ENCODE peak calls at places on chromosome 17, in five cellular contexts. V, R, Z, P and Q are unnamed samples.

GRCh38 chr17:77869041-77869595 is 89.4 kb upstream of the TNRC6C start:
- DNase-seq in P (no peak), Z (no peak), V (no peak), R (no peak), Q (no peak)

GRCh38 chr17:80468781-80469533 is 7.5 kb downstream of the NPTX1 start:
- DNase-seq in R (no peak), V (no peak), P (no peak), Z (no peak), Q (no peak)

GRCh38 chr17:14299261-14300093 is 1.4 kb upstream of the HS3ST3B1 start:
- DNase-seq in Z (no peak), P (no peak), V (no peak), R (peak), Q (peak)

GRCh38 chr17:72346306-72346705 is 225.5 kb downstream of the SOX9 start:
- DNase-seq in R (no peak), Z (no peak), P (no peak), V (no peak), Q (no peak)

GRCh38 chr17:30520436-30520835 is 43.2 kb downstream of the GOSR1 start:
- DNase-seq in V (no peak), R (no peak), P (no peak), Z (no peak), Q (no peak)

GRCh38 chr17:61431594-61432311 is 20.5 kb upstream of the TBX4 start:
- DNase-seq in P (no peak), V (no peak), R (no peak), Z (no peak), Q (no peak)

GRCh38 chr17:39861235-39861634 is 2.9 kb downstream of the IKZF3 start:
- DNase-seq in Z (no peak), V (no peak), P (no peak), R (peak), Q (no peak)

GRCh38 chr17:60560860-60561257 is 34.8 kb upstream of the APPBP2 start:
- DNase-seq in V (no peak), R (no peak), P (no peak), Z (no peak), Q (no peak)

GRCh38 chr17:61583242-61583641 is 7.8 kb downstream of the NACA2 start:
- DNase-seq in V (no peak), R (no peak), P (no peak), Z (no peak), Q (no peak)

GRCh38 chr17:36661047-36661666 is 59.8 kb downstream of the MRM1 start:
- DNase-seq in R (no peak), P (no peak), Z (no peak), V (no peak), Q (no peak)

GRCh38 chr17:66474258-66474657 is 171.8 kb downstream of the PRKCA start:
- DNase-seq in Z (no peak), V (no peak), R (no peak), P (no peak), Q (no peak)

GRCh38 chr17:55144518-55144917 is 120.2 kb upstream of the HLF start:
- DNase-seq in P (no peak), R (no peak), Z (no peak), V (no peak), Q (no peak)

GRCh38 chr17:36546418-36547093 is 1.8 kb downstream of the GGNBP2 start:
- DNase-seq in V (no peak), P (no peak), Z (no peak), R (no peak), Q (no peak)

GRCh38 chr17:49978501-49978900 is 9.5 kb downstream of the DLX4 start:
- DNase-seq in V (no peak), P (no peak), R (no peak), Z (no peak), Q (no peak)

GRCh38 chr17:79388556-79389295 is 222.1 kb downstream of the RBFOX3 start:
- DNase-seq in R (peak), V (no peak), Z (peak), P (peak), Q (peak)

GRCh38 chr17:2405247-2405926 is 4.5 kb upstream of the MNT start:
- DNase-seq in P (no peak), V (no peak), R (no peak), Z (no peak), Q (no peak)

GRCh38 chr17:78341559-78342437 is 18.1 kb downstream of the SOCS3 start:
- DNase-seq in V (peak), P (peak), R (no peak), Z (peak), Q (peak)

GRCh38 chr17:56914641-56915263 is 903 bp upstream of the TRIM25 start:
- DNase-seq in P (no peak), V (no peak), Z (no peak), R (peak), Q (no peak)

GRCh38 chr17:37842401-37842800 is 81.8 kb upstream of the TBC1D3K start:
- DNase-seq in Z (no peak), R (no peak), V (no peak), P (no peak), Q (no peak)

GRCh38 chr17:48134912-48135480 is 27.4 kb downstream of the SNX11 start:
- DNase-seq in Z (no peak), V (no peak), R (no peak), P (no peak), Q (no peak)

GRCh38 chr17:27690882-27691281 is 59.9 kb downstream of the LGALS9 start:
- DNase-seq in R (no peak), P (no peak), V (no peak), Z (no peak), Q (no peak)
- TF ChIP-seq CTCF in R (no peak), P (no peak), V (no peak), Z (no peak), Q (no peak)

GRCh38 chr17:82913304-82914043 is 73.7 kb upstream of the ZNF750 start:
- DNase-seq in P (no peak), R (no peak), V (no peak), Z (no peak), Q (no peak)
- TF ChIP-seq CTCF in P (peak), R (no peak), V (no peak), Z (peak), Q (no peak)

GRCh38 chr17:82424863-82425159 is 6.4 kb upstream of the OGFOD3 start:
- DNase-seq in V (no peak), R (no peak), P (no peak), Z (no peak), Q (no peak)

GRCh38 chr17:82428546-82428945 is 10.2 kb upstream of the OGFOD3 start:
- DNase-seq in R (no peak), Z (no peak), P (no peak), V (no peak), Q (no peak)

GRCh38 chr17:82419471-82419995 is 1.1 kb upstream of the OGFOD3 start:
- DNase-seq in Z (no peak), R (no peak), V (no peak), P (no peak), Q (no peak)

GRCh38 chr17:82429824-82430223 is 11.4 kb upstream of the OGFOD3 start:
- DNase-seq in Z (no peak), P (no peak), V (no peak), R (no peak), Q (no peak)

GRCh38 chr17:82424001-82424862 is 5.8 kb upstream of the OGFOD3 start:
- DNase-seq in R (peak), V (peak), P (peak), Z (no peak), Q (no peak)
- TF ChIP-seq CTCF in R (peak), V (no peak), P (peak), Z (peak), Q (peak)

DNA sequence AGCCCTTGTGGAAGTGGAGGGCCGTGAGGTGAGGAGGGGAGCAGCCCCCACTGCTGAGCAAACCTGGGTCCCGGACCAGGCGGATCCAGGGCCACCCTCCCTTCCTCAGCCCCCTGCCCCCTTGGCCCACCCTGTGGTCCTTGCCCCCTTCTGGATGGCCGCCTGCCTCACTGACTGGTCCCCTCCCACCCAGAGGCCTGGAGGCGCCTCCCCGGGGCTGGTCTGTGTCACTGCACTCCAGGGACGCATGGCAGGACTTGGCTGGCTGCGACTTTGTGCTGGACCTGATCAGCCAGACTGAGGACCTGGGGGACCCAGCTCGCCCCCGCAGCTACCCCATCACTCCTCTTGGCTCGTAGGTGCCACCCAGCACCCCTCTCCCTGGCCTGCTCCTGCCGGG is 19.2 kb upstream of the SMIM5 start:
- DNase-seq in P (no peak), R (no peak), Z (no peak), V (no peak), Q (no peak)
- TF ChIP-seq CTCF in P (no peak), R (no peak), Z (no peak), V (no peak), Q (no peak)